ENCODE peak calls at places on chromosome 11, in five cellular contexts. J is A549, H is neural progenitor cell, A is adrenal gland, Q is sigmoid colon. E is an unnamed sample.

GRCh38 chr11:82686211-82686610 is 47.5 kb downstream of the FAM181B start:
- DNase-seq in J (no peak), H (no peak), Q (no peak), A (no peak), E (no peak)

GRCh38 chr11:20464566-20464965 is 77.0 kb downstream of the PRMT3 start:
- DNase-seq in H (no peak), Q (no peak), A (no peak), J (no peak), E (no peak)

GRCh38 chr11:63763506-63764200 is 4.9 kb downstream of the ZFTA start:
- DNase-seq in H (peak; percentile 80), A (peak; percentile 41), Q (peak; percentile 89), J (no peak), E (peak; percentile 77)

GRCh38 chr11:134361241-134361640 is 29.5 kb downstream of the GLB1L2 start:
- DNase-seq in Q (peak; percentile 53), A (no peak), H (no peak), J (no peak), E (peak; percentile 74)

GRCh38 chr11:44899959-44900358 is 50.7 kb downstream of the TP53I11 start:
- DNase-seq in H (peak; percentile 34), J (peak; percentile 27), A (peak; percentile 73), Q (no peak), E (no peak)

GRCh38 chr11:889686-890475 is 20.7 kb downstream of the CHID1 start:
- DNase-seq in A (no peak), H (peak; percentile 35), Q (no peak), J (no peak), E (no peak)

GRCh38 chr11:66996609-66997273 is 21.6 kb downstream of the C11orf86 start:
- DNase-seq in H (no peak), A (no peak), J (no peak), Q (no peak), E (peak; percentile 64)

GRCh38 chr11:114181195-114181594 is 115.0 kb upstream of the NNMT start:
- DNase-seq in J (no peak), Q (no peak), A (no peak), H (no peak), E (no peak)

GRCh38 chr11:2420502-2421225 is 20.1 kb downstream of the TSSC4 start:
- DNase-seq in Q (peak; percentile 87), A (peak; percentile 80), H (peak; percentile 93), J (peak; percentile 91), E (peak; percentile 92)

GRCh38 chr11:35554491-35555237 is 29.2 kb upstream of the PAMR1 start:
- DNase-seq in H (no peak), J (peak; percentile 13), Q (no peak), A (no peak), E (no peak)

GRCh38 chr11:9972917-9973504 is 309.1 kb downstream of the SWAP70 start:
- DNase-seq in H (peak; percentile 45), Q (no peak), J (peak; percentile 63), A (peak; percentile 28), E (no peak)

GRCh38 chr11:36090351-36091245 is 146.7 kb downstream of the LDLRAD3 start:
- DNase-seq in Q (no peak), A (no peak), J (no peak), H (no peak), E (no peak)

GRCh38 chr11:606245-606644 is 9.5 kb downstream of the IRF7 start:
- DNase-seq in A (peak; percentile 75), H (no peak), Q (peak; percentile 86), J (no peak), E (no peak)

GRCh38 chr11:13368041-13368446 is 90.5 kb downstream of the BMAL1 start:
- DNase-seq in J (no peak), Q (no peak), A (no peak), H (no peak), E (no peak)

GRCh38 chr11:9738126-9738525 is 74.2 kb downstream of the SWAP70 start:
- DNase-seq in A (peak; percentile 32), J (no peak), Q (peak; percentile 89), H (no peak), E (no peak)

GRCh38 chr11:8263109-8263768 is 439 bp downstream of the LMO1 start:
- DNase-seq in H (peak; percentile 78), Q (peak; percentile 59), J (no peak), A (no peak), E (peak; percentile 69)

GRCh38 chr11:13772223-13773046 is 104.0 kb downstream of the FAR1 start:
- DNase-seq in H (peak; percentile 81), A (peak; percentile 23), Q (no peak), J (peak; percentile 16), E (no peak)

GRCh38 chr11:134372961-134373360 is 39.1 kb downstream of the B3GAT1 start:
- DNase-seq in Q (peak; percentile 36), H (peak; percentile 18), A (no peak), J (no peak), E (peak; percentile 34)

GRCh38 chr11:119671561-119672015 is 57.4 kb downstream of the NECTIN1 start:
- DNase-seq in A (no peak), Q (no peak), J (no peak), H (peak; percentile 24), E (no peak)

GRCh38 chr11:85627332-85627997 is at the start of gene DLG2:
- DNase-seq in J (no peak), Q (no peak), A (peak; percentile 40), H (peak; percentile 32), E (no peak)

GRCh38 chr11:1419811-1420210 is 30.1 kb downstream of the BRSK2 start:
- DNase-seq in H (no peak), J (no peak), Q (no peak), A (no peak), E (no peak)

GRCh38 chr11:29019960-29020683 is 911.9 kb downstream of the METTL15 start:
- DNase-seq in H (peak; percentile 53), Q (no peak), J (peak; percentile 6), A (no peak), E (no peak)

GRCh38 chr11:62020661-62021060 is 53.2 kb upstream of the FTH1 start:
- DNase-seq in Q (peak; percentile 46), A (no peak), J (no peak), H (no peak), E (peak; percentile 62)

GRCh38 chr11:86014221-86014620 is 54.7 kb downstream of the PICALM start:
- DNase-seq in A (no peak), J (no peak), H (no peak), Q (no peak), E (no peak)

GRCh38 chr11:1519028-1519736 is 32.6 kb upstream of the MOB2 start:
- DNase-seq in Q (no peak), A (no peak), J (no peak), H (no peak), E (peak; percentile 30)

GRCh38 chr11:119680899-119681370 is 48.1 kb downstream of the NECTIN1 start:
- DNase-seq in A (peak; percentile 29), Q (no peak), H (no peak), J (no peak), E (no peak)

GRCh38 chr11:46348986-46349401 is 1.7 kb downstream of the DGKZ start:
- DNase-seq in H (no peak), J (no peak), Q (no peak), A (no peak), E (no peak)

GRCh38 chr11:7262672-7263071 is 11.0 kb downstream of the SYT9 start:
- DNase-seq in Q (no peak), H (no peak), J (no peak), A (no peak), E (no peak)

GRCh38 chr11:33869511-33870422 is 22.1 kb downstream of the LMO2 start:
- DNase-seq in H (peak; percentile 84), Q (no peak), J (no peak), A (peak; percentile 39), E (peak; percentile 81)

GRCh38 chr11:33868646-33869461 is 23.0 kb downstream of the LMO2 start:
- DNase-seq in Q (no peak), A (no peak), J (no peak), H (peak; percentile 54), E (no peak)

GRCh38 chr11:33864479-33864878 is 27.4 kb downstream of the LMO2 start:
- DNase-seq in A (no peak), H (no peak), Q (no peak), J (no peak), E (no peak)

GRCh38 chr11:33867996-33868645 is 23.8 kb downstream of the LMO2 start:
- DNase-seq in H (peak; percentile 49), A (no peak), Q (no peak), J (no peak), E (no peak)

GRCh38 chr11:33867566-33867965 is 24.3 kb downstream of the LMO2 start:
- DNase-seq in J (no peak), H (no peak), Q (no peak), A (no peak), E (no peak)
- H3K4me3 ChIP-seq in J (no peak overlapping the region), H (no peak overlapping the region), Q (no peak overlapping the region), A (no peak overlapping the region), E (no peak overlapping the region)

DNA sequence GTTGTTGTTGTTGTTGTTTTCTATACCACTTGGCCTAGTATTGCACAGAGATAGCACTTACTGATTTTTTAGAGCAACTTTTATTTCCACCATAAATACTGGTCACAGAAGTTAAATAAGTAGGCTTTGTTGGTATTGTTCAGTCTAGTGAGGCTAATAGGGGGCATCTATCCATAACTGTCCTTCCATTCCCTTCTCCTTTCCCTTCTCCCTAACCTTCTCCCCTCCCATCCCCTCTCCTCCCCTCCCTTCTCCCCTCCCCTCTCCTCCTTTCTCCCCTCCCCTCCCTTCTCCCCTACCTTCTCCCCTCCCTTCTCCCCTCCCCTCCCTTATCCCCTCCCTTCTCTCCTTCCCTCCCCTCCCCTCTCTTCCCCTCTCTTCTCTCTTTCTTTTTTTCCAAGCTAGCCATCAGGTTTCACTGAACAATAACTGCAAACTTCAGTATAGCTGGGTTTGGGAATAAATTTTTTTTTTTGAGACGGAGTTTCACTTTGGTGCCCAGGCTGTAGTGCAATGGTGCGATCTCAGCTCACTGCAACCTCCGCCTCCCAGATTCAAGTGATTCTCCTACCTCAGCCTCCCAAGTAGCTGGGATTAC is 56.5 kb downstream of the STIM1 start:
- DNase-seq in Q (no peak), A (no peak), H (no peak), J (no peak), E (no peak)
- H3K4me1 ChIP-seq in Q (no peaks in the 10 kb centered on the region), A (peaks cover 5% of the 10 kb centered on the region), H (no peaks in the 10 kb centered on the region), J (peaks cover 22% of the 10 kb centered on the region), E (no peaks in the 10 kb centered on the region)

DNA sequence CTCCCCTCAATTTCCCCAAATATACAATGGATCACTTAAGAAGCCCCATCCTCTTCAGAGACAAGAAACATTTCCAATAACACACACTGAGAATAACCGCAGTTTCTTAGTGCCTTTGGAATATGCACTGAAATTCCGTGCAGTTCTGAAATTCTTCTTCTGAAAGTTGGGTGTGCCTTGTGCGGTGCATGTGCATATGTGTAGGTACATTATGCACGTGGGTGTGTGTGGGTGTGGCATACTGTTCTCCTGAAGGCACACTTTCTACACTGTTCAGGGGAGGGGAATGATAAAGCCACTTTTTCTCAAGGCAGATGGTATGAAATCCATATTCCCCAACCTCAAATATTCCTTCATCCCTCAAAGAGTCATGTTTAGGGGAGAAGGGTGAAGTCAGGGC is 1.7 kb downstream of the EXPH5 start:
- DNase-seq in A (no peak), Q (no peak), J (no peak), H (no peak), E (no peak)
- H3K4me3 ChIP-seq in A (no peak overlapping the region), Q (no peak overlapping the region), J (no peak overlapping the region), H (peak overlapping the region; percentile 73), E (no peak overlapping the region)

GRCh38 chr11:128628686-128629085 is 41.3 kb upstream of the ETS1 start:
- DNase-seq in J (no peak), A (no peak), Q (no peak), H (no peak), E (no peak)

GRCh38 chr11:128626913-128627665 is 39.7 kb upstream of the ETS1 start:
- DNase-seq in J (no peak), H (no peak), Q (no peak), A (no peak), E (no peak)

GRCh38 chr11:128627666-128628342 is 40.4 kb upstream of the ETS1 start:
- DNase-seq in Q (no peak), H (no peak), J (no peak), A (no peak), E (no peak)

GRCh38 chr11:128629516-128630106 is 42.3 kb upstream of the ETS1 start:
- DNase-seq in H (no peak), Q (no peak), A (no peak), J (no peak), E (no peak)

GRCh38 chr11:128628343-128628673 is 41.0 kb upstream of the ETS1 start:
- DNase-seq in Q (no peak), H (no peak), J (no peak), A (no peak), E (no peak)
- H3K4me1 ChIP-seq in Q (no peaks in the 10 kb centered on the region), H (peaks cover 3% of the 10 kb centered on the region), J (peaks cover 11% of the 10 kb centered on the region), A (no peaks in the 10 kb centered on the region), E (no peaks in the 10 kb centered on the region)